ENCODE peak calls at places on chromosomes 5 and 9, in six cellular contexts. Y is cardiac muscle cell; Z is ovary; W is astrocyte of the cerebellum; M is CD4-positive, alpha-beta T cell; E is heart right ventricle. A is an unnamed sample.
A peak's percentile ranks its signal among the peaks of the same experiment; 100 is the strongest.

GRCh38 chr9:133948138-133948537 is 44.0 kb downstream of the VAV2 start:
- DNase-seq in Y (no peak), Z (peak; percentile 12), W (no peak), M (no peak), E (no peak), A (no peak)

GRCh38 chr5:66554211-66554610 is 42.0 kb upstream of the MAST4 start:
- DNase-seq in Y (no peak), Z (no peak), W (peak; percentile 76), M (no peak), E (no peak), A (no peak)

GRCh38 chr9:79731483-79731882 is 159.7 kb downstream of the TLE4 start:
- DNase-seq in Y (no peak), Z (no peak), W (no peak), M (no peak), E (no peak), A (no peak)

GRCh38 chr5:136538534-136538933 is 173.2 kb upstream of the TRPC7 start:
- DNase-seq in Y (no peak), Z (no peak), W (no peak), M (no peak), E (no peak), A (no peak)

GRCh38 chr9:106146886-106147285 is 452.5 kb downstream of the TMEM38B start:
- DNase-seq in Y (no peak), Z (no peak), W (no peak), M (no peak), E (no peak), A (no peak)

GRCh38 chr9:35258665-35259474 is 97.1 kb downstream of the UNC13B start:
- DNase-seq in Y (peak; percentile 88), Z (peak; percentile 63), W (peak; percentile 57), M (peak; percentile 46), E (peak; percentile 60), A (peak; percentile 51)

GRCh38 chr9:75053869-75054268 is 25.8 kb upstream of the CARNMT1 start:
- DNase-seq in Y (no peak), Z (no peak), W (no peak), M (no peak), E (no peak), A (no peak)

GRCh38 chr5:151008906-151009305 is 11.5 kb upstream of the GPX3 start:
- DNase-seq in Y (no peak), Z (no peak), W (no peak), M (no peak), E (no peak), A (no peak)

GRCh38 chr9:36746415-36746814 is 173.7 kb downstream of the MELK start:
- DNase-seq in Y (no peak), Z (no peak), W (no peak), M (no peak), E (no peak), A (no peak)

GRCh38 chr5:119255571-119256356 is 100.1 kb upstream of the TNFAIP8 start:
- DNase-seq in Y (no peak), Z (no peak), W (no peak), M (no peak), E (no peak), A (no peak)

GRCh38 chr5:163463063-163463435 is 2.6 kb downstream of the HMMR start:
- DNase-seq in Y (no peak), Z (no peak), W (no peak), M (no peak), E (no peak), A (no peak)

GRCh38 chr5:163459465-163459887 is 426 bp downstream of the NUDCD2 start:
- DNase-seq in Y (no peak), Z (no peak), W (no peak), M (no peak), E (no peak), A (no peak)

GRCh38 chr5:163459888-163460561 is at the start of gene NUDCD2:
- DNase-seq in Y (peak; percentile 97), Z (peak; percentile 98), W (peak; percentile 99), M (peak; percentile 93), E (peak; percentile 98), A (peak; percentile 93)

GRCh38 chr5:163458778-163459405 is 1.0 kb downstream of the NUDCD2 start:
- DNase-seq in Y (no peak), Z (no peak), W (no peak), M (no peak), E (no peak), A (no peak)

GRCh38 chr5:163460562-163461176 is at the start of gene HMMR:
- DNase-seq in Y (peak; percentile 60), Z (no peak), W (no peak), M (no peak), E (no peak), A (no peak)
- TF ChIP-seq CTCF in Y (no peak), Z (no peak), W (no peak), M (no peak), E (no peak), A (no peak)

GRCh38 chr5:40755093-40755406 is 711 bp downstream of the TTC33 start:
- DNase-seq in Y (peak; percentile 79), Z (peak; percentile 65), W (peak; percentile 69), M (peak; percentile 56), E (peak; percentile 52), A (peak; percentile 48)

GRCh38 chr5:40757400-40757799 is 1.6 kb upstream of the TTC33 start:
- DNase-seq in Y (no peak), Z (no peak), W (no peak), M (no peak), E (no peak), A (no peak)

GRCh38 chr5:40754381-40755092 is 1.2 kb downstream of the TTC33 start:
- DNase-seq in Y (peak; percentile 4), Z (no peak), W (no peak), M (no peak), E (no peak), A (no peak)

GRCh38 chr5:40755407-40756365 is at the start of gene TTC33:
- DNase-seq in Y (peak; percentile 97), Z (peak; percentile 94), W (peak; percentile 87), M (peak; percentile 91), E (peak; percentile 94), A (peak; percentile 91)
- TF ChIP-seq CTCF in Y (peak; percentile 68), Z (peak; percentile 41), W (peak; percentile 65), M (peak; percentile 51), E (peak; percentile 65), A (peak; percentile 62)

DNA sequence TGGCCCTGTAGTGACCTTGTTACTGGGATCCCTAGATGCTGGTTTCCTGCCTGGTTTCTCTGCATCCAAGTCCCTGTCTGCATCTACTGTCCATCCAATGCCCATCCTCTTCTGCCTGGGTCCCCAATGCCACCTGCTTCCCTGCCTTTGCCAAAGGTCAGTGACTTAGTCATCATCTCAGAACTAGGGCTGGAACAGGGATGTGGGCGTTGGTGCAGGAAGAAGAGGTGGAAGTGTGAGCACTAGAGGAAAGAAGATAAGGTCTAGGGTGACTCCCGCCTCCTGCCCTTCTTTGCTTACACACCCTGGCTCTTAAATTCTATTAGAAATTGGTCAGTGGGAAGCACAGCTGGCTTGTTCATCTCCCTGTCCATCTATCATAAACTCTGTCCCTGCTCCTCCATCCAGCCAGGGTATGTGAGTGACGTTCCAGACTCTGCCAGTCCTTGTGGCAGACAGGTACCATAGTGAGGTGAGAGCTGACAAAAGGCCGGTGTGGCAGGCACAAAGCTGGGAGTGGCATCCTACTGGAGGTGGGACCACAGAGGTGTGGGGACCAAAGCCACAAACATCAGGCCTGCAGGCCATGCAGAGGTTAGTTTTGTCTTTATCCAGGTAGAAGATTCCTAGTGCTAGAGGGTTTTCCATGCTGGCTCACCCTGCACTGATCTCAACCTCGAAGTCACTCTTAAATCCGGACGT is 9.2 kb downstream of the PTPN3 start:
- DNase-seq in Y (no peak), Z (no peak), W (no peak), M (no peak), E (no peak), A (no peak)
- TF ChIP-seq CTCF in Y (no peak), Z (no peak), W (no peak), M (no peak), E (no peak), A (no peak)

GRCh38 chr5:51960617-51961115 is 577.4 kb downstream of the ISL1 start:
- DNase-seq in Y (no peak), Z (no peak), W (no peak), M (no peak), E (no peak), A (no peak)

GRCh38 chr5:51958473-51958872 is 575.2 kb downstream of the ISL1 start:
- DNase-seq in Y (no peak), Z (no peak), W (no peak), M (no peak), E (no peak), A (no peak)

DNA sequence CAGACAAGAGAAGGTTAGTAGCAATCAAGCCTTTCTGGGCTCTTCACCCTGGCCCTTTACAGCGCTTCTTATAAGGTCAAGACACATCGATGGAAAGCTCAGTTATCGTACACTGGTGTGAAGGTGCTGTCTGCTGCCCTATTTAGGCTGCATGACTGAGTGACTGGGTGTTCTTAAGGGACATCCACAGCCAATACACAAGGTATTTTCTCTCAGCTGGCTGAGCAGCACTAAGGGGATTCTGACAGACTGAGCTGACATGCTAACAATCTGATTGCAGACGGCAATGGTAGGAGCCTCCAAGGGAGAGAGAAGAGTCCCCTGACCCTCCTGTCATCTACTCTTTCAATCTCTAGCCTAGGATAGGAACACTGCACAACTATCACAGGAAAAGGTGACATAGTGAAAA is 577.9 kb downstream of the ISL1 start:
- DNase-seq in Y (peak; percentile 13), Z (no peak), W (no peak), M (no peak), E (no peak), A (no peak)
- TF ChIP-seq CTCF in Y (no peak), Z (no peak), W (no peak), M (no peak), E (no peak), A (no peak)

A was measured in neural crest cell.